ENCODE peak calls at places on chromosome 18, in four cellular contexts. Z, X, M and I are unnamed samples. For H3K4me1 and H3K36me3, the result is how much of the 10 kb centered on the place peaks cover.

GRCh38 chr18:46109386-46109785 is 5.2 kb downstream of the HAUS1 start:
- DNase-seq in Z (no peak), X (no peak), M (no peak), I (no peak)

GRCh38 chr18:65435529-65435928 is 315.3 kb upstream of the CDH7 start:
- DNase-seq in Z (no peak), X (no peak), M (no peak), I (no peak)

GRCh38 chr18:11488175-11488574 is 121.2 kb upstream of the SLC35G4 start:
- DNase-seq in Z (peak), X (no peak), M (no peak), I (no peak)

GRCh38 chr18:65983750-65984149 is 232.9 kb downstream of the CDH7 start:
- DNase-seq in Z (no peak), X (peak), M (no peak), I (no peak)

GRCh38 chr18:28065031-28065792 is 111.7 kb downstream of the CDH2 start:
- DNase-seq in Z (peak), X (peak), M (no peak), I (no peak)

GRCh38 chr18:67783215-67783946 is 266.9 kb upstream of the DSEL start:
- DNase-seq in Z (peak), X (peak), M (no peak), I (no peak)

GRCh38 chr18:12074734-12075133 is 18.9 kb upstream of the ANKRD62 start:
- DNase-seq in Z (no peak), X (no peak), M (no peak), I (no peak)

GRCh38 chr18:76371301-76371700 is 123.7 kb downstream of the ZNF516 start:
- DNase-seq in Z (no peak), X (no peak), M (no peak), I (no peak)

GRCh38 chr18:77131100-77131651 is 1.4 kb downstream of the MBP start:
- DNase-seq in Z (no peak), X (no peak), M (no peak), I (peak)

GRCh38 chr18:45962461-45962860 is 4.7 kb downstream of the EPG5 start:
- DNase-seq in Z (peak), X (no peak), M (no peak), I (no peak)

GRCh38 chr18:58845913-58846312 is 18.8 kb upstream of the ZNF532 start:
- DNase-seq in Z (no peak), X (no peak), M (no peak), I (no peak)
- H3K4me1 ChIP-seq in Z (under half), X (half or more), M (under half), I (under half)

GRCh38 chr18:48913723-48914122 is 37.0 kb downstream of the SMAD7 start:
- DNase-seq in Z (no peak), X (no peak), M (no peak), I (no peak)

GRCh38 chr18:48914581-48915251 is 36.0 kb downstream of the SMAD7 start:
- DNase-seq in Z (no peak), X (no peak), M (no peak), I (no peak)

GRCh38 chr18:48915621-48916425 is 34.9 kb downstream of the SMAD7 start:
- DNase-seq in Z (peak), X (no peak), M (no peak), I (no peak)

GRCh38 chr18:48910972-48911545 is 39.7 kb downstream of the SMAD7 start:
- DNase-seq in Z (no peak), X (no peak), M (no peak), I (no peak)

GRCh38 chr18:48913201-48913600 is 37.6 kb downstream of the SMAD7 start:
- DNase-seq in Z (no peak), X (no peak), M (no peak), I (no peak)
- TF ChIP-seq CTCF in Z (no peak), X (no peak), M (peak), I (peak)

DNA sequence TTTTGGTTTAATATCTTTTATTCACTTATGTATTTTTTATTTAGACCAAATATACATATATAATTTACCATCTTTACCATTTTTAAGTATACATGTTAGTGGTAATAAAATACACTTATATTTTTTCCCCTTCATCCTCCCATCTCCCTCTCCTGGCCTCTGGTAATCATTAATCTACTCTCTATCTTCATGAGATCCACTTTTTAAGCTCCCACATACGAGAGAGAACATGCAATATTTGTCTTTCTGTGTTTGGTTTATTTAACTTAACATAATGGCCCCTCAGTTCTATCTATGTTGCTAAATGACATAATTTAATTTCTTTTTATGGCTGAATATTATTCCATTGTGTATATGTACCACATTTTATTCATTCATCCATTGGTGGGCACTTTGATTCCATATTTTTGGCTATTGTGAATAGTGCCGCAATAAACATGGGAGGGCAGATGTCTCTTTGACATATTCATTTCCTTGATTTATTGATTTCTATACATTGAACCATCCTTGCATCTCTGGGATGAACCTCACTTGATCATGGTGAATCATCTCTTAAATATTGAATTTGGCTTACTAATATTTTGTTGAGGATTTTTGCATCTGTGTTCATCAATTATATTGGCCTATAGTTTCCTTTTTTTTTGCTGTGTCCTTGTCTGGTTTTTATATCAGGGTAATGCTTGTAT is 41.5 kb upstream of the MEP1B start:
- DNase-seq in Z (no peak), X (no peak), M (no peak), I (no peak)
- H3K36me3 ChIP-seq in Z (under half), X (under half), M (under half), I (under half)

GRCh38 chr18:72868666-72869661 is 1.2 kb upstream of the NETO1 start:
- DNase-seq in Z (no peak), X (peak), M (no peak), I (no peak)

GRCh38 chr18:72866901-72867701 is 686 bp downstream of the NETO1 start:
- DNase-seq in Z (no peak), X (peak), M (no peak), I (no peak)

GRCh38 chr18:72866572-72866900 is 1.3 kb downstream of the NETO1 start:
- DNase-seq in Z (no peak), X (no peak), M (no peak), I (no peak)

GRCh38 chr18:72869786-72870185 is 2.0 kb upstream of the NETO1 start:
- DNase-seq in Z (no peak), X (no peak), M (no peak), I (no peak)

DNA sequence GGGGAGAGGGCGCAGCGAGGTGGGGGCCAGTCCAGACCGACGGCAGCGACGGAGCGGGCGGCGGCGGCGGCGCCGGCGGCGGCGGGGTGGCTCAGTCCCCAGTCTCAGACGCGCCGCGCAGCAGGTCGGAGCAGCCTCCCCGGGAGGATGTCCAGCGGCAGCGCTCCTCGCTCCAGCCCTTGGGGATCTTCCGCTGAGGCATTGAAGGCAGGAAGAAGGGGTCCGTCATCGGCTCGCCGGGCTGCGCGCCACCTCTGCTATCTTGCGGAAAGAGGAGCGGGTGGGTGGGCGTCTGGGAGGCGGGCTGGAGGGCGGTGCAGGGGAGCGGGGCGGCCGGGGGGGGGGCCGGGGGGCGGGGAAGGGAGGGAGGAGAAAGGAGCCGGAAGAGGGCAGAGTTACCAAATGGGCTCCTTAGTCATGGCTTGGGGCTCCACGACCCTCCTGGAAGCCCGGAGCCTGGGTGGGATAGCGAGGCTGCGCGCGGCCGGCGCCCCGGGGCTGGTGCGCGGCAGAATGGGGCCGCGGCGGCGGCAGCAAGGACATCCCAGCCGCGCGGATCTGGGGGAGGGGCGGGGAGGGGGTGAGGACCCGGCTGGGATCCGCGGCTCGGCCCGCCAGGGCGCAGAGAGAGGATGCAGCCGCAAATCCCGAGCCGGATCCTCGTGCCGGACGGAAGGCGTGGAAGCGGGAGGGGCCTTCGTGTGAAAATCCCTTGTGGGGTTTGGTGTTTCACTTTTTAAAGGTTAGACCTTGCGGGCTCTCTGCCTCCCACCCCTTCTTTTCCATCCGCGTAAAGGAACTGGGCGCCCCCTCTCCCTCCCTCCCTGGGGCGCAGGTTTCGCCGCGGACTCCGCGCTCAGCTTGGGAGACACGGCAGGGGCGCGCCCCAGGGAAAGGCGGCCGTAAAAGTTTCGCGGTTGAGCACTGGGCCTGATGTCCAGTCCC is at the start of gene NETO1:
- DNase-seq in Z (no peak), X (peak), M (no peak), I (no peak)
- H3K4me1 ChIP-seq in Z (under half), X (under half), M (under half), I (under half)

GRCh38 chr18:61995547-61996062 is 102.8 kb upstream of the RNF152 start:
- DNase-seq in Z (no peak), X (no peak), M (no peak), I (no peak)
- TF ChIP-seq CTCF in Z (no peak), X (no peak), M (no peak), I (no peak)

GRCh38 chr18:33900638-33901037 is 322.6 kb downstream of the ASXL3 start:
- DNase-seq in Z (no peak), X (no peak), M (no peak), I (no peak)

GRCh38 chr18:33906046-33906445 is 318.7 kb downstream of the NOL4 start:
- DNase-seq in Z (no peak), X (no peak), M (no peak), I (no peak)

GRCh38 chr18:33898427-33898826 is 320.4 kb downstream of the ASXL3 start:
- DNase-seq in Z (no peak), X (no peak), M (no peak), I (no peak)

GRCh38 chr18:33901894-33902512 is 322.7 kb downstream of the NOL4 start:
- DNase-seq in Z (no peak), X (no peak), M (no peak), I (no peak)
- H3K36me3 ChIP-seq in Z (under half), X (under half), M (under half), I (under half)

GRCh38 chr18:41501848-41502247 is 453.2 kb upstream of the PIK3C3 start:
- DNase-seq in Z (no peak), X (no peak), M (no peak), I (no peak)
- H3K4me1 ChIP-seq in Z (under half), X (under half), M (under half), I (under half)

GRCh38 chr18:2572892-2573291 is 1.5 kb downstream of the NDC80 start:
- DNase-seq in Z (no peak), X (no peak), M (no peak), I (no peak)
- TF ChIP-seq CTCF in Z (no peak), X (no peak), M (no peak), I (no peak)

DNA sequence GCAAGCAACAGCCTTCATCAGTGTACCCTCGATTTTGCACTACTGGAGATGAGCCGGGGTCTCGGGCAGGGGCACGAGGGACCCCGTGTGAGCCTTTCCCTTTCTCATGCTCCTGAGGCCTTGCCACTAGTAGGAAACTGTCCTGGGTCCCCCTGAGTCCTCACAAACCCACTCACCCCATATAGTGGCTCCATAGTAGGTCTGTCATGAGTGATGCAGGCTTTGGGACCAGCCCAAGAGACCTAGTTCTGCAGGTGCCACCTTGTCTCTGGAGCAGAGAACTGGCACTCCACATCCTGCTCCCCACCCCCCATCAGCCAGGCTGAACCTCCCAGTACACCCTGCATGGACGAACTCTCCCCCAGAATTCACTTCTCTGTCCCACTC is 187.1 kb downstream of the SMAD7 start:
- DNase-seq in Z (no peak), X (no peak), M (no peak), I (no peak)
- H3K36me3 ChIP-seq in Z (half or more), X (under half), M (under half), I (under half)

GRCh38 chr18:79958981-79959380 is 5.5 kb upstream of the HSBP1L1 start:
- DNase-seq in Z (no peak), X (no peak), M (no peak), I (no peak)

GRCh38 chr18:79961527-79962291 is 2.7 kb upstream of the HSBP1L1 start:
- DNase-seq in Z (no peak), X (no peak), M (no peak), I (peak)

GRCh38 chr18:79962835-79963657 is 1.4 kb upstream of the HSBP1L1 start:
- DNase-seq in Z (no peak), X (no peak), M (no peak), I (no peak)

GRCh38 chr18:79962311-79962710 is 2.1 kb upstream of the HSBP1L1 start:
- DNase-seq in Z (peak), X (no peak), M (peak), I (no peak)

GRCh38 chr18:79960921-79961526 is 3.4 kb upstream of the HSBP1L1 start:
- DNase-seq in Z (no peak), X (no peak), M (no peak), I (no peak)
- H3K4me1 ChIP-seq in Z (under half), X (under half), M (half or more), I (under half)